ENCODE peak calls at places on chromosomes 5 and 9, in seven cellular contexts. N, S, F, X, Z, G and A are unnamed samples.

GRCh38 chr9:5764130-5764868 is 68.6 kb downstream of the ERMP1 start:
- DNase-seq in N (no peak), S (no peak), F (no peak), X (no peak), Z (no peak), G (no peak), A (no peak)

GRCh38 chr5:146560205-146560812 is 44.3 kb upstream of the GPR151 start:
- DNase-seq in N (no peak), S (no peak), F (no peak), X (no peak), Z (peak; percentile 55), G (peak; percentile 36), A (peak; percentile 37)

GRCh38 chr5:24145806-24146205 is 499.0 kb downstream of the CDH10 start:
- DNase-seq in N (no peak), S (no peak), F (no peak), X (no peak), Z (no peak), G (no peak), A (no peak)

GRCh38 chr5:446066-446725 is 3.2 kb downstream of the EXOC3 start:
- DNase-seq in N (no peak), S (no peak), F (no peak), X (no peak), Z (no peak), G (no peak), A (peak; percentile 57)

GRCh38 chr5:55600536-55601208 is 65.9 kb upstream of the PLPP1 start:
- DNase-seq in N (no peak), S (no peak), F (no peak), X (no peak), Z (peak; percentile 35), G (no peak), A (peak; percentile 74)

GRCh38 chr9:35771943-35772342 is 17.9 kb upstream of the MSMP start:
- DNase-seq in N (peak; percentile 12), S (no peak), F (no peak), X (no peak), Z (no peak), G (no peak), A (no peak)

GRCh38 chr9:114811301-114811700 is 5.5 kb upstream of the TNFSF15 start:
- DNase-seq in N (peak; percentile 67), S (peak; percentile 28), F (no peak), X (no peak), Z (no peak), G (no peak), A (no peak)

GRCh38 chr9:994005-994404 is 17.6 kb downstream of the DMRT3 start:
- DNase-seq in N (no peak), S (no peak), F (no peak), X (no peak), Z (no peak), G (no peak), A (no peak)

GRCh38 chr5:176619203-176619568 is 9.2 kb upstream of the GPRIN1 start:
- DNase-seq in N (no peak), S (peak; percentile 28), F (peak; percentile 49), X (peak; percentile 66), Z (peak; percentile 89), G (peak; percentile 99), A (peak; percentile 97)

GRCh38 chr5:96014395-96014794 is 52.7 kb upstream of the ELL2 start:
- DNase-seq in N (no peak), S (no peak), F (no peak), X (no peak), Z (no peak), G (no peak), A (no peak)

GRCh38 chr5:141326088-141326854 is 4.0 kb upstream of the PCDHGA1 start:
- DNase-seq in N (no peak), S (peak; percentile 76), F (no peak), X (peak; percentile 52), Z (peak; percentile 88), G (peak; percentile 63), A (peak; percentile 89)

GRCh38 chr9:136726631-136727191 is 14.3 kb downstream of the DIPK1B start:
- DNase-seq in N (no peak), S (no peak), F (no peak), X (no peak), Z (no peak), G (no peak), A (peak; percentile 93)